ENCODE peak calls at places on chromosome 4, in six cellular contexts. T is HAP-1, J is left ventricle myocardium inferior, H is adipocyte, N is heart left ventricle, I is cardiac muscle cell. P is an unnamed sample.

GRCh38 chr4:77263247-77263646 is 106.2 kb downstream of the CCNG2 start:
- DNase-seq in H (no peak), N (no peak), I (no peak), T (no peak), J (no peak), P (no peak)

GRCh38 chr4:159765402-159765801 is 662.5 kb downstream of the RAPGEF2 start:
- DNase-seq in T (no peak), H (peak; percentile 14), N (no peak), J (no peak), I (peak; percentile 14), P (peak; percentile 4)

GRCh38 chr4:84939111-84939510 is 27.4 kb downstream of the WDFY3 start:
- DNase-seq in T (no peak), J (no peak), I (no peak), H (no peak), N (no peak), P (no peak)

GRCh38 chr4:171130126-171130801 is 682.9 kb upstream of the GALNTL6 start:
- DNase-seq in T (peak; percentile 88), H (peak; percentile 56), N (no peak), J (no peak), I (no peak), P (no peak)

GRCh38 chr4:134501973-134502372 is 300.4 kb upstream of the PABPC4L start:
- DNase-seq in J (no peak), N (no peak), T (no peak), H (no peak), I (no peak), P (no peak)

GRCh38 chr4:75715105-75715799 is 9.1 kb upstream of the USO1 start:
- DNase-seq in J (no peak), N (no peak), T (no peak), I (no peak), H (peak; percentile 66), P (no peak)

GRCh38 chr4:38519671-38520070 is 144.3 kb upstream of the KLF3 start:
- DNase-seq in N (no peak), H (no peak), T (no peak), J (no peak), I (no peak), P (no peak)

GRCh38 chr4:76459291-76459723 is 24.3 kb downstream of the SHROOM3 start:
- DNase-seq in T (peak; percentile 92), N (no peak), I (peak; percentile 91), J (no peak), H (peak; percentile 14), P (peak; percentile 51)

GRCh38 chr4:139873111-139873866 is 207.7 kb downstream of the MGST2 start:
- DNase-seq in H (peak; percentile 25), J (no peak), N (no peak), I (no peak), T (no peak), P (no peak)

GRCh38 chr4:76787898-76788297 is 110.0 kb downstream of the SOWAHB start:
- DNase-seq in N (no peak), J (no peak), I (no peak), T (no peak), H (no peak), P (no peak)

GRCh38 chr4:59223292-59223941 is 1976.7 kb upstream of the ADGRL3 start:
- DNase-seq in J (no peak), N (no peak), I (no peak), T (no peak), H (no peak), P (no peak)

GRCh38 chr4:164949448-164950118 is 27.9 kb downstream of the TRIM61 start:
- DNase-seq in H (peak; percentile 1), I (no peak), T (peak; percentile 27), J (no peak), N (no peak), P (no peak)

GRCh38 chr4:71270901-71271300 is 67.9 kb upstream of the SLC4A4 start:
- DNase-seq in H (no peak), I (peak; percentile 62), J (no peak), N (no peak), T (no peak), P (peak; percentile 14)

GRCh38 chr4:87108142-87108546 is 112.3 kb downstream of the KLHL8 start:
- DNase-seq in I (peak; percentile 74), T (no peak), N (peak; percentile 45), H (peak; percentile 92), J (no peak), P (peak; percentile 23)

GRCh38 chr4:56160631-56161030 is 211.9 kb downstream of the CEP135 start:
- DNase-seq in H (no peak), T (no peak), N (no peak), I (no peak), J (no peak), P (no peak)

GRCh38 chr4:108168213-108168671 is 490 bp downstream of the LEF1 start:
- DNase-seq in T (no peak), J (no peak), H (no peak), N (no peak), I (no peak), P (no peak)

GRCh38 chr4:18202510-18202909 is 181.0 kb upstream of the LCORL start:
- DNase-seq in H (no peak), T (no peak), N (no peak), I (no peak), J (no peak), P (no peak)

GRCh38 chr4:163895369-163896005 is 401.0 kb downstream of the TMA16 start:
- DNase-seq in T (no peak), H (no peak), N (no peak), I (no peak), J (no peak), P (no peak)

GRCh38 chr4:168766537-168767316 is 243.3 kb downstream of the CBR4 start:
- DNase-seq in N (no peak), H (peak; percentile 71), J (no peak), T (no peak), I (peak; percentile 50), P (no peak)
- H3K4me3 ChIP-seq in N (no peak overlapping the region), H (peak overlapping the region; percentile 42), J (no peak overlapping the region), T (no peak overlapping the region), I (no peak overlapping the region), P (no peak overlapping the region)

GRCh38 chr4:2663275-2663674 is 92.9 kb downstream of the TNIP2 start:
- DNase-seq in N (no peak), I (peak; percentile 32), T (no peak), J (no peak), H (peak; percentile 73), P (no peak)
- H3K4me1 ChIP-seq in N (peaks cover 12% of the 10 kb centered on the region), I (no peaks in the 10 kb centered on the region), T (no peaks in the 10 kb centered on the region), J (peaks cover 24% of the 10 kb centered on the region), H (peaks cover 62% of the 10 kb centered on the region), P (no peaks in the 10 kb centered on the region)

DNA sequence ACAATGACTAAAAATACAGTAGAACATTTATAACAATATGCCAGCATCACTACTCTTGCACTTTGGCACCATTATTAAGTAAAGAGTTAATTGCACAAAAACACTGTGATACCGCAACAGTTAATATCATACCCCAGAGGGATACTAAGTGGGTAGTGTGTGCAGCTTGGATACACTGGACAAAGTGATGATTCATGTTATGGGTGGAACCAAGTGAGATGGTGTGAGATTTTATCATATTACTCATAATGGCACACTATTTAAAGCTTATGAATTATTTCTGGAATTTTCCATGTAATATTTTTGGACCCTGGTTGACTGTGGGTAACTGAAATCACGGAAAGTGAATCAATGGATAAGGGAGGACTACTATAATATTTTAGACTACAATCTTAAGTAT is 265.3 kb downstream of the PCDH18 start:
- DNase-seq in N (no peak), H (peak; percentile 61), I (peak; percentile 62), J (no peak), T (no peak), P (no peak)
- H3K36me3 ChIP-seq in N (no peaks in the 10 kb centered on the region), H (no peaks in the 10 kb centered on the region), I (no peaks in the 10 kb centered on the region), J (no peaks in the 10 kb centered on the region), T (no peaks in the 10 kb centered on the region), P (no peaks in the 10 kb centered on the region)

GRCh38 chr4:182142146-182143085 is 100.8 kb upstream of the TENM3 start:
- DNase-seq in T (no peak), N (no peak), I (peak; percentile 58), H (peak; percentile 40), J (no peak), P (no peak)

GRCh38 chr4:182140547-182140946 is 102.7 kb upstream of the TENM3 start:
- DNase-seq in I (no peak), T (no peak), H (no peak), J (no peak), N (no peak), P (no peak)

GRCh38 chr4:182139481-182139880 is 103.7 kb upstream of the TENM3 start:
- DNase-seq in N (no peak), I (no peak), J (no peak), H (no peak), T (no peak), P (no peak)

GRCh38 chr4:182141623-182142022 is 101.6 kb upstream of the TENM3 start:
- DNase-seq in N (no peak), H (no peak), I (no peak), J (no peak), T (no peak), P (no peak)

GRCh38 chr4:182141046-182141445 is 102.2 kb upstream of the TENM3 start:
- DNase-seq in J (no peak), I (peak; percentile 4), H (no peak), T (no peak), N (no peak), P (no peak)
- H3K4me3 ChIP-seq in J (no peak overlapping the region), I (no peak overlapping the region), H (no peak overlapping the region), T (no peak overlapping the region), N (no peak overlapping the region), P (no peak overlapping the region)

GRCh38 chr4:99945718-99946345 is 586 bp downstream of the DNAJB14 start:
- DNase-seq in H (peak; percentile 75), T (peak; percentile 14), N (no peak), J (no peak), I (peak; percentile 27), P (peak; percentile 31)

GRCh38 chr4:99943904-99944437 is 2.4 kb downstream of the DNAJB14 start:
- DNase-seq in N (no peak), H (no peak), T (no peak), I (no peak), J (no peak), P (no peak)

GRCh38 chr4:99947190-99947578 is 766 bp upstream of the DNAJB14 start:
- DNase-seq in J (no peak), N (no peak), I (no peak), T (no peak), H (no peak), P (no peak)

GRCh38 chr4:99947608-99948007 is 1.2 kb upstream of the DNAJB14 start:
- DNase-seq in N (no peak), H (peak; percentile 22), T (no peak), I (no peak), J (no peak), P (no peak)

GRCh38 chr4:99946346-99947189 is at the start of gene DNAJB14:
- DNase-seq in T (peak; percentile 63), I (peak; percentile 87), H (peak; percentile 87), N (peak; percentile 87), J (peak; percentile 84), P (peak; percentile 70)
- H3K4me1 ChIP-seq in T (peaks cover 35% of the 10 kb centered on the region), I (peaks cover 16% of the 10 kb centered on the region), H (peaks cover 51% of the 10 kb centered on the region), N (peaks cover 44% of the 10 kb centered on the region), J (peaks cover 84% of the 10 kb centered on the region), P (peaks cover 10% of the 10 kb centered on the region)